ENCODE peak calls at places on chromosomes 5 and 9, in five cellular contexts. B is effector memory CD4-positive, alpha-beta T cell; D is T follicular helper cell; Z is substantia nigra; J is GM13976. U is an unnamed sample.

GRCh38 chr9:35606138-35606504 is 1.1 kb downstream of the TESK1 start:
- DNase-seq in B (no peak), D (no peak), Z (no peak), J (no peak), U (no peak)

GRCh38 chr5:36680066-36680465 is 73.7 kb downstream of the SLC1A3 start:
- DNase-seq in B (no peak), D (no peak), Z (peak; percentile 67), J (no peak), U (no peak)

GRCh38 chr5:145775893-145776444 is 59.2 kb downstream of the PRELID2 start:
- DNase-seq in B (no peak), D (no peak), Z (no peak), J (no peak), U (no peak)

GRCh38 chr9:114371986-114372917 is 15.5 kb downstream of the AKNA start:
- DNase-seq in B (peak; percentile 41), D (peak; percentile 38), Z (no peak), J (peak; percentile 63), U (no peak)

GRCh38 chr9:131976157-131976740 is 103.4 kb downstream of the MED27 start:
- DNase-seq in B (no peak), D (no peak), Z (no peak), J (no peak), U (no peak)

GRCh38 chr9:130480673-130481072 is 35.9 kb downstream of the ASS1 start:
- DNase-seq in B (no peak), D (no peak), Z (no peak), J (no peak), U (no peak)

GRCh38 chr5:124841829-124842712 is 95.6 kb upstream of the ZNF608 start:
- DNase-seq in B (no peak), D (no peak), Z (no peak), J (no peak), U (no peak)

GRCh38 chr9:6852243-6852963 is 94.6 kb downstream of the KDM4C start:
- DNase-seq in B (no peak), D (no peak), Z (no peak), J (no peak), U (no peak)

GRCh38 chr5:79564798-79565279 is 47.4 kb upstream of the TENT2 start:
- DNase-seq in B (no peak), D (no peak), Z (no peak), J (no peak), U (no peak)

GRCh38 chr5:106094128-106094726 is 1576.5 kb downstream of the EFNA5 start:
- DNase-seq in B (no peak), D (no peak), Z (no peak), J (no peak), U (peak; percentile 21)

GRCh38 chr5:173629628-173630027 is 13.2 kb upstream of the BOD1 start:
- DNase-seq in B (no peak), D (no peak), Z (no peak), J (peak; percentile 67), U (no peak)

GRCh38 chr5:126044931-126045565 is 378.2 kb upstream of the GRAMD2B start:
- DNase-seq in B (no peak), D (no peak), Z (no peak), J (no peak), U (no peak)

GRCh38 chr5:177611446-177612214 is 11.7 kb downstream of the B4GALT7 start:
- DNase-seq in B (no peak), D (no peak), Z (no peak), J (no peak), U (no peak)

GRCh38 chr9:93635186-93636107 is 59.1 kb downstream of the PHF2 start:
- DNase-seq in B (no peak), D (no peak), Z (no peak), J (no peak), U (no peak)

GRCh38 chr9:119086590-119086989 is 282.6 kb downstream of the BRINP1 start:
- DNase-seq in B (no peak), D (no peak), Z (no peak), J (no peak), U (no peak)

GRCh38 chr5:88722546-88722945 is 160.4 kb downstream of the MEF2C start:
- DNase-seq in B (no peak), D (no peak), Z (no peak), J (no peak), U (no peak)

GRCh38 chr9:89919171-89919681 is 314.4 kb downstream of the GADD45G start:
- DNase-seq in B (no peak), D (peak; percentile 3), Z (peak; percentile 11), J (peak; percentile 78), U (no peak)

GRCh38 chr9:35051069-35051967 is 21.1 kb downstream of the VCP start:
- DNase-seq in B (no peak), D (peak; percentile 26), Z (peak; percentile 4), J (peak; percentile 63), U (no peak)

GRCh38 chr5:89457411-89458329 is 574.7 kb upstream of the MEF2C start:
- DNase-seq in B (no peak), D (no peak), Z (peak; percentile 44), J (no peak), U (no peak)

GRCh38 chr9:87112656-87113055 is 165.3 kb upstream of the GAS1 start:
- DNase-seq in B (no peak), D (no peak), Z (no peak), J (no peak), U (no peak)

GRCh38 chr5:58988938-58989337 is 406.1 kb downstream of the RAB3C start:
- DNase-seq in B (no peak), D (no peak), Z (no peak), J (no peak), U (no peak)

GRCh38 chr9:135547756-135548736 is 2.1 kb downstream of the OBP2A start:
- DNase-seq in B (no peak), D (no peak), Z (no peak), J (no peak), U (no peak)

GRCh38 chr9:126805546-126806262 is 864 bp downstream of the ZBTB43 start:
- DNase-seq in B (peak; percentile 81), D (peak; percentile 53), Z (peak; percentile 27), J (peak; percentile 67), U (no peak)

U was measured in mesothelial cell of epicardium.